ENCODE peak calls at places on chromosomes 2 and 18, in ten cellular contexts. One of them, this sample, is unnamed.

GRCh38 chr2:43370705-43371104 is 144.3 kb upstream of the ZFP36L2 start:
- DNase-seq in activated CD8-positive, alpha-beta T cell treated with anti-CD3 and anti-CD28 coated beads for 36 hours: no peak
- DNase-seq in AG09309: no peak
- DNase-seq in RWPE1: no peak
- DNase-seq in AG04450: no peak
- DNase-seq in fibroblast of mammary gland: peak; percentile 52
- DNase-seq in body of pancreas: no peak
- DNase-seq in cardiac fibroblast: peak; percentile 54
- DNase-seq in CD4-positive, alpha-beta T cell: no peak
- DNase-seq in OCI-LY7: no peak
- DNase-seq in this sample: no peak

GRCh38 chr2:28993211-28993960 is 12.3 kb downstream of the TOGARAM2 start:
- DNase-seq in cardiac fibroblast: no peak
- DNase-seq in activated CD8-positive, alpha-beta T cell treated with anti-CD3 and anti-CD28 coated beads for 36 hours: no peak
- DNase-seq in RWPE1: peak; percentile 56
- DNase-seq in AG09309: no peak
- DNase-seq in OCI-LY7: no peak
- DNase-seq in CD4-positive, alpha-beta T cell: no peak
- DNase-seq in body of pancreas: peak; percentile 68
- DNase-seq in fibroblast of mammary gland: no peak
- DNase-seq in AG04450: no peak
- DNase-seq in this sample: no peak

GRCh38 chr18:31302991-31303390 is 15.0 kb upstream of the DSG1 start:
- DNase-seq in AG04450: no peak
- DNase-seq in OCI-LY7: no peak
- DNase-seq in CD4-positive, alpha-beta T cell: no peak
- DNase-seq in fibroblast of mammary gland: peak; percentile 1
- DNase-seq in body of pancreas: no peak
- DNase-seq in RWPE1: peak; percentile 68
- DNase-seq in cardiac fibroblast: no peak
- DNase-seq in activated CD8-positive, alpha-beta T cell treated with anti-CD3 and anti-CD28 coated beads for 36 hours: no peak
- DNase-seq in AG09309: no peak
- DNase-seq in this sample: no peak

GRCh38 chr2:36369711-36370110 is 14.1 kb downstream of the CRIM1 start:
- DNase-seq in fibroblast of mammary gland: no peak
- DNase-seq in AG09309: no peak
- DNase-seq in RWPE1: no peak
- DNase-seq in OCI-LY7: no peak
- DNase-seq in CD4-positive, alpha-beta T cell: no peak
- DNase-seq in AG04450: no peak
- DNase-seq in activated CD8-positive, alpha-beta T cell treated with anti-CD3 and anti-CD28 coated beads for 36 hours: no peak
- DNase-seq in cardiac fibroblast: no peak
- DNase-seq in body of pancreas: no peak
- DNase-seq in this sample: no peak

GRCh38 chr2:15668611-15669305 is 77.1 kb downstream of the DDX1 start:
- DNase-seq in RWPE1: no peak
- DNase-seq in AG09309: no peak
- DNase-seq in CD4-positive, alpha-beta T cell: no peak
- DNase-seq in activated CD8-positive, alpha-beta T cell treated with anti-CD3 and anti-CD28 coated beads for 36 hours: no peak
- DNase-seq in cardiac fibroblast: peak; percentile 56
- DNase-seq in fibroblast of mammary gland: peak; percentile 2
- DNase-seq in OCI-LY7: no peak
- DNase-seq in AG04450: peak; percentile 8
- DNase-seq in body of pancreas: no peak
- DNase-seq in this sample: no peak

GRCh38 chr18:46222093-46222492 is 117.9 kb downstream of the HAUS1 start:
- DNase-seq in AG04450: no peak
- DNase-seq in CD4-positive, alpha-beta T cell: no peak
- DNase-seq in fibroblast of mammary gland: no peak
- DNase-seq in AG09309: no peak
- DNase-seq in RWPE1: no peak
- DNase-seq in cardiac fibroblast: no peak
- DNase-seq in OCI-LY7: no peak
- DNase-seq in body of pancreas: no peak
- DNase-seq in activated CD8-positive, alpha-beta T cell treated with anti-CD3 and anti-CD28 coated beads for 36 hours: no peak
- DNase-seq in this sample: no peak

GRCh38 chr2:146376511-146377084 is 1468.2 kb upstream of the ACVR2A start:
- DNase-seq in AG04450: no peak
- DNase-seq in cardiac fibroblast: no peak
- DNase-seq in OCI-LY7: no peak
- DNase-seq in RWPE1: no peak
- DNase-seq in fibroblast of mammary gland: no peak
- DNase-seq in body of pancreas: no peak
- DNase-seq in CD4-positive, alpha-beta T cell: no peak
- DNase-seq in activated CD8-positive, alpha-beta T cell treated with anti-CD3 and anti-CD28 coated beads for 36 hours: no peak
- DNase-seq in AG09309: no peak
- DNase-seq in this sample: no peak

GRCh38 chr2:10992023-10992791 is 80.5 kb downstream of the KCNF1 start:
- DNase-seq in CD4-positive, alpha-beta T cell: no peak
- DNase-seq in body of pancreas: no peak
- DNase-seq in AG09309: no peak
- DNase-seq in fibroblast of mammary gland: no peak
- DNase-seq in OCI-LY7: no peak
- DNase-seq in RWPE1: no peak
- DNase-seq in cardiac fibroblast: no peak
- DNase-seq in AG04450: no peak
- DNase-seq in activated CD8-positive, alpha-beta T cell treated with anti-CD3 and anti-CD28 coated beads for 36 hours: no peak
- DNase-seq in this sample: no peak

GRCh38 chr2:100198461-100199230 is 56.3 kb upstream of the AFF3 start:
- DNase-seq in fibroblast of mammary gland: no peak
- DNase-seq in RWPE1: no peak
- DNase-seq in cardiac fibroblast: no peak
- DNase-seq in AG09309: no peak
- DNase-seq in AG04450: no peak
- DNase-seq in OCI-LY7: no peak
- DNase-seq in body of pancreas: no peak
- DNase-seq in activated CD8-positive, alpha-beta T cell treated with anti-CD3 and anti-CD28 coated beads for 36 hours: no peak
- DNase-seq in CD4-positive, alpha-beta T cell: no peak
- DNase-seq in this sample: no peak

GRCh38 chr2:222959358-222959757 is 92.6 kb upstream of the KCNE4 start:
- DNase-seq in AG04450: peak; percentile 72
- DNase-seq in RWPE1: peak; percentile 86
- DNase-seq in activated CD8-positive, alpha-beta T cell treated with anti-CD3 and anti-CD28 coated beads for 36 hours: no peak
- DNase-seq in cardiac fibroblast: peak; percentile 78
- DNase-seq in CD4-positive, alpha-beta T cell: no peak
- DNase-seq in fibroblast of mammary gland: peak; percentile 61
- DNase-seq in body of pancreas: no peak
- DNase-seq in OCI-LY7: no peak
- DNase-seq in AG09309: peak; percentile 68
- DNase-seq in this sample: no peak

GRCh38 chr2:70766357-70767093 is 1.5 kb downstream of the ADD2 start:
- DNase-seq in RWPE1: no peak
- DNase-seq in cardiac fibroblast: no peak
- DNase-seq in CD4-positive, alpha-beta T cell: no peak
- DNase-seq in fibroblast of mammary gland: no peak
- DNase-seq in body of pancreas: no peak
- DNase-seq in OCI-LY7: no peak
- DNase-seq in activated CD8-positive, alpha-beta T cell treated with anti-CD3 and anti-CD28 coated beads for 36 hours: no peak
- DNase-seq in AG04450: no peak
- DNase-seq in AG09309: no peak
- DNase-seq in this sample: no peak

GRCh38 chr2:118269408-118270051 is 181.3 kb downstream of the INSIG2 start:
- DNase-seq in body of pancreas: no peak
- DNase-seq in fibroblast of mammary gland: no peak
- DNase-seq in RWPE1: no peak
- DNase-seq in OCI-LY7: no peak
- DNase-seq in CD4-positive, alpha-beta T cell: no peak
- DNase-seq in activated CD8-positive, alpha-beta T cell treated with anti-CD3 and anti-CD28 coated beads for 36 hours: no peak
- DNase-seq in cardiac fibroblast: no peak
- DNase-seq in AG09309: no peak
- DNase-seq in AG04450: no peak
- DNase-seq in this sample: no peak

GRCh38 chr18:41745166-41746049 is 209.6 kb upstream of the PIK3C3 start:
- DNase-seq in activated CD8-positive, alpha-beta T cell treated with anti-CD3 and anti-CD28 coated beads for 36 hours: peak; percentile 35
- DNase-seq in CD4-positive, alpha-beta T cell: no peak
- DNase-seq in RWPE1: peak; percentile 23
- DNase-seq in body of pancreas: peak; percentile 32
- DNase-seq in OCI-LY7: peak; percentile 1
- DNase-seq in fibroblast of mammary gland: peak; percentile 30
- DNase-seq in cardiac fibroblast: peak; percentile 79
- DNase-seq in AG04450: no peak
- DNase-seq in AG09309: no peak
- DNase-seq in this sample: peak; percentile 28
- TF ChIP-seq CTCF in activated CD8-positive, alpha-beta T cell treated with anti-CD3 and anti-CD28 coated beads for 36 hours: peak; percentile 17
- TF ChIP-seq CTCF in CD4-positive, alpha-beta T cell: no peak
- TF ChIP-seq CTCF in RWPE1: peak; percentile 80
- TF ChIP-seq CTCF in body of pancreas: peak; percentile 43
- TF ChIP-seq CTCF in OCI-LY7: peak; percentile 50
- TF ChIP-seq CTCF in fibroblast of mammary gland: peak; percentile 54
- TF ChIP-seq CTCF in cardiac fibroblast: peak; percentile 71
- TF ChIP-seq CTCF in AG04450: peak; percentile 61
- TF ChIP-seq CTCF in AG09309: peak; percentile 56
- TF ChIP-seq CTCF in this sample: peak; percentile 55

DNA sequence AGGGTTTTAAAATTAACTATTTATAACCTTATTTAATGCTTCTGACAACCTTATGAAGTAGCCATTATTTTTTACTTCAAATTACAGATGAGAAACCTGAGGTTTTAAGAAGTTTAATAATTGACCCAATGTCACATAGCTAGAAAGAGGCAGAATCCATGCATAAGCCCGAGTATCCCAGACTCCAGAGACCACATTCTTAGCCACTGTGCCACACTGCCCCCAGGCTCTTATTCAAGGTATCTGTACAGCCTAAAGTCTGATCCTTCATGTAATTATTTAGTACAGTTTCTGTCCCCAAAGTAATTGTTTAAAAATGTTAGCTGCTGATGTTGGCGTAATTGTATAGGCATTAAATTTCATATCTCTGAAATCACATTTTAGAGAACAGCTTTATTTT is 124.7 kb upstream of the LRRTM1 start:
- DNase-seq in RWPE1: no peak
- DNase-seq in body of pancreas: no peak
- DNase-seq in OCI-LY7: no peak
- DNase-seq in AG09309: no peak
- DNase-seq in fibroblast of mammary gland: no peak
- DNase-seq in AG04450: no peak
- DNase-seq in CD4-positive, alpha-beta T cell: no peak
- DNase-seq in cardiac fibroblast: no peak
- DNase-seq in activated CD8-positive, alpha-beta T cell treated with anti-CD3 and anti-CD28 coated beads for 36 hours: no peak
- DNase-seq in this sample: no peak
- TF ChIP-seq CTCF in RWPE1: no peak
- TF ChIP-seq CTCF in body of pancreas: no peak
- TF ChIP-seq CTCF in OCI-LY7: no peak
- TF ChIP-seq CTCF in AG09309: no peak
- TF ChIP-seq CTCF in fibroblast of mammary gland: no peak
- TF ChIP-seq CTCF in AG04450: no peak
- TF ChIP-seq CTCF in CD4-positive, alpha-beta T cell: no peak
- TF ChIP-seq CTCF in cardiac fibroblast: no peak
- TF ChIP-seq CTCF in activated CD8-positive, alpha-beta T cell treated with anti-CD3 and anti-CD28 coated beads for 36 hours: no peak
- TF ChIP-seq CTCF in this sample: no peak

DNA sequence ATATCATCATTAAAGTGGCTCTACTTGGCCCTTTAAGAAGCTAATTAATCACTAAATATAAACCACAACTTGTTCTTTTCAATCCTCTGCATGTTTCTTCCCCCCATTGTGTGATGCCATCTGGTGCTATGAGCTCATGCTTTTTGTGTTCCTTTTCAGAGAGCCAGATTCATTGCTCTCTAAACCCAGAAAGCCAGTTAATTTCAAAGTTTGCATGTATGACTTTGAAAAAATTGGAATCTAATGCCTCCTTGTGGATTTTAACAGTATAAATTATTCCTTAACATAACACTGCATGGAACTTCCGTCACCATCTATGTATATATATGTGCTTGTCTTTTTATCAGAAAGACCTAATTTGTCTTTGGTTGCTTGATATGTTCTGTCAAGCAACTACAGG is 31.1 kb downstream of the TMEM178A start:
- DNase-seq in fibroblast of mammary gland: peak; percentile 80
- DNase-seq in cardiac fibroblast: peak; percentile 85
- DNase-seq in AG09309: peak; percentile 33
- DNase-seq in AG04450: peak; percentile 49
- DNase-seq in CD4-positive, alpha-beta T cell: no peak
- DNase-seq in activated CD8-positive, alpha-beta T cell treated with anti-CD3 and anti-CD28 coated beads for 36 hours: no peak
- DNase-seq in RWPE1: peak; percentile 14
- DNase-seq in body of pancreas: no peak
- DNase-seq in OCI-LY7: peak; percentile 6
- DNase-seq in this sample: no peak
- TF ChIP-seq CTCF in fibroblast of mammary gland: peak; percentile 45
- TF ChIP-seq CTCF in cardiac fibroblast: peak; percentile 32
- TF ChIP-seq CTCF in AG09309: peak; percentile 33
- TF ChIP-seq CTCF in AG04450: peak; percentile 53
- TF ChIP-seq CTCF in CD4-positive, alpha-beta T cell: no peak
- TF ChIP-seq CTCF in activated CD8-positive, alpha-beta T cell treated with anti-CD3 and anti-CD28 coated beads for 36 hours: no peak
- TF ChIP-seq CTCF in RWPE1: peak; percentile 12
- TF ChIP-seq CTCF in body of pancreas: peak; percentile 21
- TF ChIP-seq CTCF in OCI-LY7: peak; percentile 59
- TF ChIP-seq CTCF in this sample: no peak

GRCh38 chr2:27842894-27843293 is 47.3 kb downstream of the RBKS start:
- DNase-seq in AG09309: no peak
- DNase-seq in RWPE1: no peak
- DNase-seq in activated CD8-positive, alpha-beta T cell treated with anti-CD3 and anti-CD28 coated beads for 36 hours: no peak
- DNase-seq in AG04450: no peak
- DNase-seq in body of pancreas: no peak
- DNase-seq in OCI-LY7: no peak
- DNase-seq in fibroblast of mammary gland: no peak
- DNase-seq in cardiac fibroblast: no peak
- DNase-seq in CD4-positive, alpha-beta T cell: no peak
- DNase-seq in this sample: no peak
- TF ChIP-seq CTCF in AG09309: no peak
- TF ChIP-seq CTCF in RWPE1: no peak
- TF ChIP-seq CTCF in activated CD8-positive, alpha-beta T cell treated with anti-CD3 and anti-CD28 coated beads for 36 hours: no peak
- TF ChIP-seq CTCF in AG04450: no peak
- TF ChIP-seq CTCF in body of pancreas: no peak
- TF ChIP-seq CTCF in OCI-LY7: no peak
- TF ChIP-seq CTCF in fibroblast of mammary gland: no peak
- TF ChIP-seq CTCF in cardiac fibroblast: no peak
- TF ChIP-seq CTCF in CD4-positive, alpha-beta T cell: no peak
- TF ChIP-seq CTCF in this sample: no peak

DNA sequence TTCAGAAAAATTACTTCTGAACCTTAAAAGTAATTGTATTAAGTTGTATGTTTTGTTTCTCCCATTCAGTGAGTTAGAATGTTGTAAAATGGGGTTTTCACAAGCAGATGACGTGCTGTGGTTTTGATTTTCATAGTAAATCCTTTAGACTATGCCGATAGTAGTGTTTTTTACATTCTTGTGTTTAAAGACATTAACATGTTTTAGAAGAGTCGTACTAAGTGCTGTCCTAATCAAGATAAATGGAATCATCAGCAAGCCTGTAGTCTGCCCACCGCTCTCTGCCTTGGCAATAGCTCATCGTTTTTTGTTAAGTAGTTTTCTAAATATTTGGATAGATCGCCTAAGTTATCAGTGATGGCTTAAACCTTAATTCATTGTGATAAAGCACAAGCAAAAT is 21.5 kb downstream of the PKP4 start:
- DNase-seq in AG04450: no peak
- DNase-seq in AG09309: no peak
- DNase-seq in OCI-LY7: no peak
- DNase-seq in body of pancreas: no peak
- DNase-seq in fibroblast of mammary gland: no peak
- DNase-seq in RWPE1: no peak
- DNase-seq in cardiac fibroblast: no peak
- DNase-seq in CD4-positive, alpha-beta T cell: no peak
- DNase-seq in activated CD8-positive, alpha-beta T cell treated with anti-CD3 and anti-CD28 coated beads for 36 hours: no peak
- DNase-seq in this sample: no peak
- TF ChIP-seq CTCF in AG04450: no peak
- TF ChIP-seq CTCF in AG09309: no peak
- TF ChIP-seq CTCF in OCI-LY7: no peak
- TF ChIP-seq CTCF in body of pancreas: no peak
- TF ChIP-seq CTCF in fibroblast of mammary gland: no peak
- TF ChIP-seq CTCF in RWPE1: no peak
- TF ChIP-seq CTCF in cardiac fibroblast: no peak
- TF ChIP-seq CTCF in CD4-positive, alpha-beta T cell: no peak
- TF ChIP-seq CTCF in activated CD8-positive, alpha-beta T cell treated with anti-CD3 and anti-CD28 coated beads for 36 hours: no peak
- TF ChIP-seq CTCF in this sample: no peak